ENCODE peak calls at places on chromosome 3, in nine cellular contexts. Q is endothelial cell; N is left cardiac atrium; C is stimulated activated CD4-positive, alpha-beta T cell treated with anti-CD3 and anti-CD28 coated beads, Interleukin-15, amount 100 ng/mL, for 1 hour; V is CD4-positive, CD25-positive, alpha-beta regulatory T cell; I is left lung; W is body of pancreas; L is T-helper 9 cell; H is fibroblast of the aortic adventitia. U is an unnamed sample.

GRCh38 chr3:9838856-9839255 is 5.0 kb downstream of the RPUSD3 start:
- DNase-seq in Q (no peak), N (no peak), C (no peak), V (no peak), I (no peak), W (no peak), L (no peak), H (no peak), U (no peak)

GRCh38 chr3:154316974-154317767 is 7.1 kb downstream of the DHX36 start:
- DNase-seq in Q (no peak), N (no peak), C (no peak), V (no peak), I (no peak), W (no peak), L (no peak), H (peak; percentile 11), U (no peak)

GRCh38 chr3:190048831-190049541 is 71.7 kb downstream of the P3H2 start:
- DNase-seq in Q (no peak), N (no peak), C (no peak), V (no peak), I (no peak), W (no peak), L (no peak), H (peak; percentile 82), U (no peak)

GRCh38 chr3:163773136-163773535 is 1305.2 kb downstream of the SI start:
- DNase-seq in Q (no peak), N (no peak), C (no peak), V (no peak), I (no peak), W (no peak), L (no peak), H (no peak), U (no peak)

GRCh38 chr3:14127106-14127505 is 2.3 kb downstream of the TMEM43 start:
- DNase-seq in Q (no peak), N (no peak), C (no peak), V (no peak), I (no peak), W (no peak), L (no peak), H (no peak), U (peak; percentile 31)

GRCh38 chr3:37256447-37256846 is 82.1 kb upstream of the LRRFIP2 start:
- DNase-seq in Q (no peak), N (no peak), C (no peak), V (no peak), I (no peak), W (no peak), L (no peak), H (no peak), U (no peak)

GRCh38 chr3:14206548-14207177 is 28.0 kb downstream of the LSM3 start:
- DNase-seq in Q (no peak), N (no peak), C (no peak), V (no peak), I (no peak), W (no peak), L (no peak), H (no peak), U (no peak)

GRCh38 chr3:149153402-149153801 is 24.0 kb downstream of the HPS3 start:
- DNase-seq in Q (no peak), N (no peak), C (no peak), V (no peak), I (no peak), W (no peak), L (no peak), H (no peak), U (no peak)

GRCh38 chr3:42130007-42130328 is 38.8 kb downstream of the TRAK1 start:
- DNase-seq in Q (no peak), N (no peak), C (no peak), V (no peak), I (no peak), W (no peak), L (no peak), H (no peak), U (no peak)

GRCh38 chr3:89699771-89700170 is 592.4 kb downstream of the EPHA3 start:
- DNase-seq in Q (no peak), N (no peak), C (no peak), V (no peak), I (no peak), W (peak; percentile 50), L (no peak), H (no peak), U (no peak)

GRCh38 chr3:112351823-112352222 is 18.9 kb downstream of the CD200 start:
- DNase-seq in Q (no peak), N (no peak), C (no peak), V (no peak), I (no peak), W (no peak), L (no peak), H (no peak), U (no peak)

GRCh38 chr3:158261371-158261991 is 151.6 kb downstream of the RSRC1 start:
- DNase-seq in Q (no peak), N (no peak), C (no peak), V (no peak), I (no peak), W (no peak), L (no peak), H (no peak), U (no peak)

GRCh38 chr3:4887177-4887576 is 92.1 kb upstream of the BHLHE40 start:
- DNase-seq in Q (no peak), N (no peak), C (no peak), V (no peak), I (no peak), W (no peak), L (no peak), H (no peak), U (no peak)

GRCh38 chr3:125602752-125603649 is 7.7 kb upstream of the OSBPL11 start:
- DNase-seq in Q (no peak), N (no peak), C (no peak), V (no peak), I (no peak), W (peak; percentile 14), L (no peak), H (peak; percentile 94), U (no peak)

GRCh38 chr3:118938183-118938961 is 96.3 kb downstream of the IGSF11 start:
- DNase-seq in Q (no peak), N (no peak), C (no peak), V (no peak), I (no peak), W (no peak), L (no peak), H (no peak), U (no peak)

GRCh38 chr3:133377396-133377795 is 22.5 kb upstream of the BFSP2 start:
- DNase-seq in Q (peak; percentile 32), N (no peak), C (no peak), V (no peak), I (no peak), W (no peak), L (no peak), H (peak; percentile 51), U (no peak)

GRCh38 chr3:177102526-177102925 is 94.8 kb downstream of the TBL1XR1 start:
- DNase-seq in Q (no peak), N (no peak), C (no peak), V (no peak), I (no peak), W (no peak), L (no peak), H (peak; percentile 73), U (no peak)

GRCh38 chr3:35665390-35666055 is 26.2 kb downstream of the ARPP21 start:
- DNase-seq in Q (no peak), N (no peak), C (no peak), V (no peak), I (no peak), W (no peak), L (no peak), H (no peak), U (no peak)

GRCh38 chr3:13120246-13120927 is 47.2 kb upstream of the IQSEC1 start:
- DNase-seq in Q (no peak), N (peak; percentile 7), C (no peak), V (no peak), I (peak; percentile 33), W (no peak), L (no peak), H (no peak), U (no peak)

GRCh38 chr3:16490062-16490641 is 23.3 kb downstream of the RFTN1 start:
- DNase-seq in Q (no peak), N (no peak), C (no peak), V (no peak), I (no peak), W (no peak), L (no peak), H (no peak), U (no peak)

GRCh38 chr3:128083980-128084674 is 31.9 kb downstream of the SEC61A1 start:
- DNase-seq in Q (no peak), N (no peak), C (no peak), V (no peak), I (no peak), W (peak; percentile 70), L (no peak), H (peak; percentile 43), U (no peak)

GRCh38 chr3:149393355-149394165 is 16.1 kb upstream of the TM4SF1 start:
- DNase-seq in Q (peak; percentile 70), N (peak; percentile 72), C (no peak), V (no peak), I (peak; percentile 80), W (peak; percentile 90), L (no peak), H (peak; percentile 85), U (no peak)

GRCh38 chr3:172591876-172592771 is 68.9 kb upstream of the TNFSF10 start:
- DNase-seq in Q (no peak), N (no peak), C (peak; percentile 45), V (peak; percentile 31), I (no peak), W (no peak), L (peak; percentile 62), H (no peak), U (no peak)